ENCODE peak calls at places on chromosomes 3 and 15, in ten cellular contexts. C is mucosa of gallbladder; F is smooth muscle cell of the brain vasculature; E is left lung; N is T-cell; M is SK-MEL-5; Z is activated T-helper 1 cell treated with anti-CD3 and anti-CD28 coated beads, Interleukin-2, amount 50 U/mL, for 16 hours; P is NCI-H510A; R is PC-3; H is hepatic stellate cell. B is an unnamed sample.
A peak's percentile ranks its signal among the peaks of the same experiment; 100 is the strongest.

GRCh38 chr3:62567097-62568021 is 194.0 kb upstream of the FEZF2 start:
- DNase-seq in C (no peak), F (no peak), E (no peak), N (no peak), M (no peak), Z (no peak), P (no peak), R (no peak), H (peak; percentile 61), B (no peak)

GRCh38 chr3:10945683-10946287 is 46.8 kb upstream of the SLC6A1 start:
- DNase-seq in C (peak; percentile 32), F (no peak), E (peak; percentile 87), N (peak; percentile 30), M (peak; percentile 71), Z (no peak), P (no peak), R (peak; percentile 77), H (peak; percentile 73), B (peak; percentile 70)

GRCh38 chr3:47405820-47406761 is 25.3 kb downstream of the PTPN23 start:
- DNase-seq in C (no peak), F (no peak), E (no peak), N (no peak), M (no peak), Z (no peak), P (no peak), R (no peak), H (no peak), B (no peak)

GRCh38 chr15:91865903-91866302 is 12.4 kb downstream of the SLCO3A1 start:
- DNase-seq in C (no peak), F (no peak), E (no peak), N (no peak), M (no peak), Z (no peak), P (no peak), R (no peak), H (no peak), B (no peak)

GRCh38 chr15:37019479-37020433 is 80.6 kb downstream of the MEIS2 start:
- DNase-seq in C (no peak), F (peak; percentile 4), E (no peak), N (no peak), M (no peak), Z (no peak), P (peak; percentile 28), R (no peak), H (peak; percentile 14), B (no peak)

GRCh38 chr3:158217992-158218391 is 108.1 kb downstream of the RSRC1 start:
- DNase-seq in C (no peak), F (no peak), E (no peak), N (no peak), M (no peak), Z (no peak), P (no peak), R (no peak), H (no peak), B (no peak)

GRCh38 chr3:141699907-141700306 is 38.2 kb upstream of the RNF7 start:
- DNase-seq in C (no peak), F (no peak), E (no peak), N (no peak), M (no peak), Z (no peak), P (no peak), R (no peak), H (no peak), B (no peak)

GRCh38 chr3:134333522-134334181 is 40.6 kb downstream of the AMOTL2 start:
- DNase-seq in C (no peak), F (no peak), E (no peak), N (no peak), M (no peak), Z (no peak), P (no peak), R (no peak), H (peak; percentile 86), B (no peak)

GRCh38 chr15:40242216-40242599 is 3.3 kb downstream of the PAK6 start:
- DNase-seq in C (no peak), F (no peak), E (peak; percentile 53), N (no peak), M (no peak), Z (no peak), P (no peak), R (no peak), H (no peak), B (no peak)

GRCh38 chr3:15512173-15512572 is 9.3 kb downstream of the COLQ start:
- DNase-seq in C (peak; percentile 35), F (no peak), E (peak; percentile 73), N (no peak), M (no peak), Z (no peak), P (peak; percentile 61), R (no peak), H (peak; percentile 36), B (peak; percentile 6)

GRCh38 chr3:14374444-14374883 is 27.9 kb upstream of the SLC6A6 start:
- DNase-seq in C (no peak), F (no peak), E (peak; percentile 76), N (no peak), M (no peak), Z (no peak), P (no peak), R (no peak), H (no peak), B (no peak)

GRCh38 chr3:159872374-159873109 is 116.1 kb upstream of the IL12A start:
- DNase-seq in C (no peak), F (peak; percentile 65), E (no peak), N (no peak), M (peak; percentile 43), Z (no peak), P (no peak), R (peak; percentile 92), H (peak; percentile 71), B (no peak)

GRCh38 chr3:170420307-170420821 is 1.7 kb downstream of the CLDN11 start:
- DNase-seq in C (no peak), F (no peak), E (no peak), N (no peak), M (no peak), Z (no peak), P (no peak), R (no peak), H (peak; percentile 50), B (no peak)

GRCh38 chr3:191531434-191531833 is 70.5 kb downstream of the PYDC2 start:
- DNase-seq in C (no peak), F (no peak), E (no peak), N (no peak), M (no peak), Z (no peak), P (no peak), R (no peak), H (no peak), B (no peak)

GRCh38 chr15:66193066-66193465 is 60.5 kb downstream of the MEGF11 start:
- DNase-seq in C (no peak), F (no peak), E (no peak), N (no peak), M (no peak), Z (no peak), P (no peak), R (peak; percentile 24), H (no peak), B (no peak)

GRCh38 chr3:11002456-11002855 is 9.9 kb downstream of the SLC6A1 start:
- DNase-seq in C (peak; percentile 88), F (no peak), E (no peak), N (no peak), M (no peak), Z (no peak), P (no peak), R (no peak), H (no peak), B (peak; percentile 75)